ENCODE peak calls at places on chromosome X, in ten cellular contexts. R is CD8-positive, alpha-beta T cell; B is GM10248; L is NCI-H446 treated with DMSO at 0.1 percent for 48 hours; D is T47D; Z is stimulated activated CD8-positive, alpha-beta memory T cell treated with anti-CD3 and anti-CD28 coated beads, Interleukin-4, amount 100 ng/mL, for 24 hours; C is germinal center; Y is NCI-H774; M is mesendoderm; F is A172. H is an unnamed sample.

GRCh38 chrX:108439961-108440696 is 491 bp downstream of the COL4A5 start:
- DNase-seq in D (peak), B (no peak), C (no peak), F (no peak), Y (no peak), M (no peak), Z (no peak), L (no peak), R (no peak), H (no peak)

GRCh38 chrX:52078133-52078532 is 9.2 kb upstream of the MAGED4B start:
- DNase-seq in Z (no peak), B (no peak), D (no peak), M (no peak), Y (no peak), R (no peak), F (no peak), L (no peak), C (no peak), H (no peak)

GRCh38 chrX:9326369-9326768 is 138.5 kb upstream of the TBL1X start:
- DNase-seq in L (no peak), Y (no peak), C (no peak), F (no peak), B (no peak), R (no peak), Z (no peak), D (no peak), M (no peak), H (no peak)

GRCh38 chrX:86910602-86911311 is 606.8 kb upstream of the KLHL4 start:
- DNase-seq in R (no peak), F (no peak), Z (no peak), M (no peak), B (no peak), L (no peak), D (no peak), C (no peak), Y (no peak), H (no peak)

GRCh38 chrX:24426921-24427746 is 38.0 kb upstream of the PDK3 start:
- DNase-seq in M (no peak), C (no peak), Z (no peak), B (no peak), D (no peak), R (no peak), L (no peak), F (no peak), Y (no peak), H (no peak)

GRCh38 chrX:57595381-57595811 is 3.6 kb downstream of the ZXDB start:
- DNase-seq in R (no peak), D (no peak), L (no peak), B (no peak), C (no peak), M (no peak), Z (no peak), F (peak), Y (no peak), H (no peak)

GRCh38 chrX:130110379-130111219 is at the start of gene ELF4:
- DNase-seq in C (peak), B (peak), D (peak), R (peak), Z (peak), F (no peak), L (peak), Y (peak), M (peak), H (peak)

GRCh38 chrX:42976729-42977366 is 198.9 kb upstream of the PPP1R2C start:
- DNase-seq in Y (no peak), D (no peak), B (no peak), L (no peak), Z (no peak), C (no peak), F (no peak), R (no peak), M (peak), H (no peak)

GRCh38 chrX:54808109-54808604 is 612 bp downstream of the MAGED2 start:
- DNase-seq in B (peak), C (no peak), D (no peak), L (no peak), F (peak), R (peak), M (no peak), Z (no peak), Y (peak), H (peak)

GRCh38 chrX:9829308-9830267 is 43.4 kb downstream of the SHROOM2 start:
- DNase-seq in R (no peak), Y (no peak), B (peak), Z (no peak), D (no peak), M (no peak), F (peak), C (peak), L (no peak), H (peak)

GRCh38 chrX:96455078-96455477 is 229.6 kb upstream of the DIAPH2 start:
- DNase-seq in Y (no peak), B (no peak), L (no peak), F (no peak), C (no peak), D (no peak), R (no peak), M (no peak), Z (no peak), H (no peak)

GRCh38 chrX:39125834-39126233 is 324.6 kb downstream of the MID1IP1 start:
- DNase-seq in C (no peak), F (no peak), M (no peak), B (no peak), Z (no peak), D (no peak), L (peak), Y (no peak), R (no peak), H (no peak)

GRCh38 chrX:69493193-69493592 is 10.9 kb upstream of the NALF2 start:
- DNase-seq in R (no peak), D (peak), Y (no peak), F (no peak), M (peak), C (peak), Z (no peak), B (no peak), L (no peak), H (no peak)

GRCh38 chrX:23857409-23857808 is 50.3 kb downstream of the APOO start:
- DNase-seq in D (no peak), Z (no peak), M (no peak), B (no peak), Y (no peak), L (no peak), C (no peak), R (no peak), F (no peak), H (no peak)

GRCh38 chrX:123425471-123425870 is 241.4 kb downstream of the GRIA3 start:
- DNase-seq in C (no peak), Z (no peak), L (no peak), R (no peak), D (no peak), B (no peak), M (no peak), F (no peak), Y (no peak), H (no peak)

GRCh38 chrX:50812995-50813842 is 775 bp downstream of the SHROOM4 start:
- DNase-seq in C (no peak), M (peak), Z (no peak), F (no peak), Y (no peak), R (no peak), B (no peak), L (no peak), D (peak), H (peak)

GRCh38 chrX:39293203-39293602 is 491.9 kb downstream of the MID1IP1 start:
- DNase-seq in Z (no peak), F (no peak), C (no peak), L (no peak), Y (no peak), M (no peak), R (no peak), D (no peak), B (no peak), H (no peak)

H was measured in GM13976.